ENCODE peak calls at places on chromosome 2, in four cellular contexts. One of them, this sample, is unnamed.
A peak's percentile ranks its signal among the peaks of the same experiment; 100 is the strongest.

GRCh38 chr2:210524533-210524932 is 31.9 kb upstream of the CPS1 start:
- DNase-seq in HuH-7.5: no peak
- DNase-seq in HFF-Myc: no peak
- DNase-seq in T47D: no peak
- DNase-seq in this sample: no peak

GRCh38 chr2:67567866-67568265 is 170.7 kb downstream of the ETAA1 start:
- DNase-seq in T47D: no peak
- DNase-seq in HFF-Myc: no peak
- DNase-seq in HuH-7.5: no peak
- DNase-seq in this sample: no peak

GRCh38 chr2:111618577-111618930 is 265.4 kb downstream of the ANAPC1 start:
- DNase-seq in T47D: no peak
- DNase-seq in HuH-7.5: no peak
- DNase-seq in HFF-Myc: no peak
- DNase-seq in this sample: no peak

GRCh38 chr2:55119711-55120487 is 69.6 kb upstream of the RTN4 start:
- DNase-seq in T47D: no peak
- DNase-seq in HuH-7.5: no peak
- DNase-seq in HFF-Myc: no peak
- DNase-seq in this sample: no peak

GRCh38 chr2:9138507-9139085 is 68.0 kb upstream of the ASAP2 start:
- DNase-seq in T47D: no peak
- DNase-seq in HFF-Myc: no peak
- DNase-seq in HuH-7.5: no peak
- DNase-seq in this sample: no peak

GRCh38 chr2:236657215-236657614 is 87.6 kb downstream of the ACKR3 start:
- DNase-seq in HFF-Myc: no peak
- DNase-seq in T47D: no peak
- DNase-seq in HuH-7.5: no peak
- DNase-seq in this sample: no peak

GRCh38 chr2:217279130-217279529 is 419.3 kb upstream of the TNP1 start:
- DNase-seq in HFF-Myc: peak; percentile 61
- DNase-seq in HuH-7.5: no peak
- DNase-seq in T47D: no peak
- DNase-seq in this sample: no peak

GRCh38 chr2:115165529-115166109 is 723.2 kb downstream of the DPP10 start:
- DNase-seq in HuH-7.5: no peak
- DNase-seq in HFF-Myc: no peak
- DNase-seq in T47D: peak; percentile 30
- DNase-seq in this sample: peak; percentile 6

GRCh38 chr2:20044778-20045177 is 6.7 kb downstream of the LAPTM4A start:
- DNase-seq in HuH-7.5: no peak
- DNase-seq in HFF-Myc: no peak
- DNase-seq in T47D: no peak
- DNase-seq in this sample: no peak

GRCh38 chr2:165698621-165698946 is 95.5 kb downstream of the GALNT3 start:
- DNase-seq in T47D: peak; percentile 5
- DNase-seq in HuH-7.5: peak; percentile 30
- DNase-seq in HFF-Myc: peak; percentile 33
- DNase-seq in this sample: peak; percentile 44

GRCh38 chr2:11912980-11913379 is 166.5 kb downstream of the LPIN1 start:
- DNase-seq in HuH-7.5: no peak
- DNase-seq in T47D: no peak
- DNase-seq in HFF-Myc: no peak
- DNase-seq in this sample: no peak

GRCh38 chr2:69554981-69555380 is 88.6 kb downstream of the AAK1 start:
- DNase-seq in HuH-7.5: no peak
- DNase-seq in T47D: no peak
- DNase-seq in HFF-Myc: no peak
- DNase-seq in this sample: no peak

GRCh38 chr2:191292869-191293268 is 47.7 kb downstream of the MYO1B start:
- DNase-seq in HFF-Myc: no peak
- DNase-seq in T47D: no peak
- DNase-seq in HuH-7.5: no peak
- DNase-seq in this sample: no peak

GRCh38 chr2:172462393-172463381 is 35.3 kb downstream of the ITGA6 start:
- DNase-seq in T47D: no peak
- DNase-seq in HuH-7.5: no peak
- DNase-seq in HFF-Myc: no peak
- DNase-seq in this sample: no peak

GRCh38 chr2:181752301-181752700 is 72.0 kb upstream of the NEUROD1 start:
- DNase-seq in T47D: no peak
- DNase-seq in HuH-7.5: no peak
- DNase-seq in HFF-Myc: no peak
- DNase-seq in this sample: no peak

GRCh38 chr2:138227195-138227594 is 262.9 kb downstream of the HNMT start:
- DNase-seq in HuH-7.5: no peak
- DNase-seq in HFF-Myc: no peak
- DNase-seq in T47D: no peak
- DNase-seq in this sample: no peak

GRCh38 chr2:197358927-197359326 is 48.3 kb upstream of the ANKRD44 start:
- DNase-seq in T47D: no peak
- DNase-seq in HFF-Myc: no peak
- DNase-seq in HuH-7.5: no peak
- DNase-seq in this sample: no peak

GRCh38 chr2:44075536-44075935 is 79.7 kb upstream of the LRPPRC start:
- DNase-seq in HFF-Myc: no peak
- DNase-seq in T47D: no peak
- DNase-seq in HuH-7.5: no peak
- DNase-seq in this sample: no peak

GRCh38 chr2:237725661-237726060 is 72.9 kb upstream of the RBM44 start:
- DNase-seq in HuH-7.5: no peak
- DNase-seq in HFF-Myc: no peak
- DNase-seq in T47D: no peak
- DNase-seq in this sample: no peak

GRCh38 chr2:197998702-197999101 is 194.3 kb downstream of the PLCL1 start:
- DNase-seq in T47D: no peak
- DNase-seq in HuH-7.5: no peak
- DNase-seq in HFF-Myc: no peak
- DNase-seq in this sample: no peak

GRCh38 chr2:219829968-219830738 is 202.7 kb downstream of the SLC4A3 start:
- DNase-seq in HFF-Myc: no peak
- DNase-seq in T47D: no peak
- DNase-seq in HuH-7.5: no peak
- DNase-seq in this sample: no peak

GRCh38 chr2:219939647-219940046 is 312.2 kb downstream of the SLC4A3 start:
- DNase-seq in HFF-Myc: no peak
- DNase-seq in T47D: no peak
- DNase-seq in HuH-7.5: no peak
- DNase-seq in this sample: no peak

GRCh38 chr2:219997341-219997851 is 370.0 kb downstream of the SLC4A3 start:
- DNase-seq in T47D: no peak
- DNase-seq in HFF-Myc: no peak
- DNase-seq in HuH-7.5: no peak
- DNase-seq in this sample: peak; percentile 32

GRCh38 chr2:159903404-159904126 is 105.6 kb upstream of the CD302 start:
- DNase-seq in HFF-Myc: no peak
- DNase-seq in HuH-7.5: no peak
- DNase-seq in T47D: no peak
- DNase-seq in this sample: no peak

GRCh38 chr2:180202591-180202990 is 195.5 kb upstream of the CWC22 start:
- DNase-seq in T47D: no peak
- DNase-seq in HuH-7.5: no peak
- DNase-seq in HFF-Myc: no peak
- DNase-seq in this sample: no peak

GRCh38 chr2:176934131-176934530 is 278.5 kb upstream of the HNRNPA3 start:
- DNase-seq in HFF-Myc: no peak
- DNase-seq in HuH-7.5: no peak
- DNase-seq in T47D: no peak
- DNase-seq in this sample: no peak

GRCh38 chr2:165015052-165015642 is 59.8 kb upstream of the SLC38A11 start:
- DNase-seq in T47D: peak; percentile 4
- DNase-seq in HFF-Myc: peak; percentile 53
- DNase-seq in HuH-7.5: peak; percentile 51
- DNase-seq in this sample: peak; percentile 37

GRCh38 chr2:53475320-53475719 is 292.3 kb upstream of the CHAC2 start:
- DNase-seq in HuH-7.5: no peak
- DNase-seq in HFF-Myc: no peak
- DNase-seq in T47D: no peak
- DNase-seq in this sample: no peak

GRCh38 chr2:45797451-45798230 is 146.2 kb downstream of the PRKCE start:
- DNase-seq in HuH-7.5: no peak
- DNase-seq in HFF-Myc: no peak
- DNase-seq in T47D: no peak
- DNase-seq in this sample: no peak

GRCh38 chr2:172253190-172254052 is 150.7 kb upstream of the DLX2 start:
- DNase-seq in HFF-Myc: peak; percentile 99
- DNase-seq in T47D: no peak
- DNase-seq in HuH-7.5: no peak
- DNase-seq in this sample: no peak

GRCh38 chr2:209114588-209114987 is 309.3 kb upstream of the MAP2 start:
- DNase-seq in HuH-7.5: no peak
- DNase-seq in T47D: no peak
- DNase-seq in HFF-Myc: no peak
- DNase-seq in this sample: no peak

GRCh38 chr2:70871398-70872211 is 36.0 kb upstream of the CD207 start:
- DNase-seq in T47D: peak; percentile 58
- DNase-seq in HFF-Myc: peak; percentile 36
- DNase-seq in HuH-7.5: peak; percentile 61
- DNase-seq in this sample: no peak

GRCh38 chr2:42932271-42933151 is 140.1 kb upstream of the HAAO start:
- DNase-seq in HFF-Myc: no peak
- DNase-seq in T47D: no peak
- DNase-seq in HuH-7.5: no peak
- DNase-seq in this sample: no peak

GRCh38 chr2:24816884-24817283 is 23.7 kb downstream of the CENPO start:
- DNase-seq in T47D: no peak
- DNase-seq in HuH-7.5: no peak
- DNase-seq in HFF-Myc: no peak
- DNase-seq in this sample: no peak

GRCh38 chr2:227163445-227163997 is 484 bp downstream of the COL4A4 start:
- DNase-seq in HuH-7.5: no peak
- DNase-seq in HFF-Myc: no peak
- DNase-seq in T47D: no peak
- DNase-seq in this sample: no peak

GRCh38 chr2:203551653-203552250 is 16.7 kb upstream of the RAPH1 start:
- DNase-seq in T47D: no peak
- DNase-seq in HFF-Myc: no peak
- DNase-seq in HuH-7.5: no peak
- DNase-seq in this sample: peak; percentile 58

This sample was measured in SK-N-MC.